ENCODE peak calls at places on chromosome 12, in five cellular contexts. L, U, H, J and F are unnamed samples. For H3K36me3, the result is how much of the 10 kb centered on the place peaks cover.

GRCh38 chr12:124395284-124395752 is 100.4 kb downstream of the RFLNA start:
- DNase-seq in L (no peak), U (no peak), H (no peak), J (no peak), F (peak)

GRCh38 chr12:76311796-76312195 is 36.4 kb downstream of the BBS10 start:
- DNase-seq in L (peak), U (no peak), H (no peak), J (no peak), F (no peak)

GRCh38 chr12:128783129-128783574 is 40.6 kb downstream of the SLC15A4 start:
- DNase-seq in L (peak), U (no peak), H (no peak), J (no peak), F (no peak)

GRCh38 chr12:21666722-21667121 is 9.1 kb upstream of the LDHB start:
- DNase-seq in L (no peak), U (no peak), H (no peak), J (no peak), F (no peak)

GRCh38 chr12:126953365-126953889 is 1313.5 kb upstream of the TMEM132C start:
- DNase-seq in L (no peak), U (no peak), H (no peak), J (no peak), F (peak)

GRCh38 chr12:117072736-117073475 is 26.3 kb downstream of the TESC start:
- DNase-seq in L (no peak), U (no peak), H (no peak), J (no peak), F (no peak)

GRCh38 chr12:85156569-85156968 is 120.4 kb downstream of the LRRIQ1 start:
- DNase-seq in L (no peak), U (no peak), H (no peak), J (no peak), F (no peak)

GRCh38 chr12:47267571-47267970 is 187.8 kb upstream of the AMIGO2 start:
- DNase-seq in L (peak), U (no peak), H (no peak), J (no peak), F (no peak)

GRCh38 chr12:25801621-25802243 is 156.8 kb upstream of the RASSF8 start:
- DNase-seq in L (no peak), U (no peak), H (no peak), J (no peak), F (no peak)

GRCh38 chr12:58455146-58455545 is 465.2 kb downstream of the LRIG3 start:
- DNase-seq in L (peak), U (no peak), H (no peak), J (no peak), F (no peak)

GRCh38 chr12:56413392-56413791 is 35.8 kb downstream of the TIMELESS start:
- DNase-seq in L (no peak), U (no peak), H (no peak), J (no peak), F (peak)
- TF ChIP-seq POLR2A in L (no peak), U (no peak), H (no peak), J (no peak), F (no peak)

GRCh38 chr12:6958609-6959375 is 7.6 kb downstream of the PTPN6 start:
- DNase-seq in L (no peak), U (no peak), H (no peak), J (no peak), F (no peak)

GRCh38 chr12:6961278-6961694 is 9.2 kb downstream of the PHB2 start:
- DNase-seq in L (no peak), U (no peak), H (peak), J (no peak), F (peak)

GRCh38 chr12:6957741-6958608 is 6.8 kb downstream of the PTPN6 start:
- DNase-seq in L (no peak), U (no peak), H (no peak), J (no peak), F (no peak)

GRCh38 chr12:6960291-6961277 is 9.4 kb downstream of the PTPN6 start:
- DNase-seq in L (peak), U (no peak), H (peak), J (no peak), F (no peak)

DNA sequence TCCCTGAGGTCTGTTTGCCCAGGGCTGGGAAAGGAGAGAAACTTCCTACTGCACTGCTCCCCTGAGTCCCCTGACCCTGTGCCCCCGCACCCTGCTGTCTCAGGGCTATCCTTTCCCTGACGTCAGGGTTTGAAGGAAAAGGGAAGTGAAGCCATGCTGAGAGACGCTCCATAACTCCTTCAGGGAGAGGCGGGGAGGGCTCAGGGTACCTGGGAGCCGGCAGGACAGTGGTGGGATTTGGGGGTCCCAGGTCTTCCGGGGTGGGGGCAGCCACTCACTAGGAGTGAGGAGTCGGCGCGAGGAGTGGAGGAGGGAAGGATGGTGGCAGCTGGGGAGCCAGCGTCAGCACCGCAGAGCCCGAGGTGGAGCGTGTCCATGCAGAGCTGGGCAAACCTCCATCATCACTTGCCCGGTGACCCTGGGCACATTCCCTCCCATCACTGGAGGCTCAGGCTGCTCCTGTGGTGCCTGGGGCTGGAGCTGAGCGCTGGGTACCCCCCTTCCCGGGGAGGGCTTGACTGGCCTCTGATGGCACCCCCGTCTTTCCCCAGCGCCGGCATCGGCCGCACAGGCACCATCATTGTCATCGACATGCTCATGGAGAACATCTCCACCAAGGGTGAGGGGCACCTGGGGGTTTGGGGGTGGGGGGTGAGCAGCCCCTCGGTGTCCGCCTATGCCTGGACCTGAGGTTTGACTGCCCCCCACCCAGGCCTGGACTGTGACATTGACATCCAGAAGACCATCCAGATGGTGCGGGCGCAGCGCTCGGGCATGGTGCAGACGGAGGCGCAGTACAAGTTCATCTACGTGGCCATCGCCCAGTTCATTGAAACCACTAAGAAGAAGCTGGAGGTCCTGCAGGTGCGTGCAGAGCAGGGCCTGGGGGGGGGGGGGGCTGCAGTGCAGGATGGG is 8.5 kb downstream of the PTPN6 start:
- DNase-seq in L (no peak), U (no peak), H (no peak), J (no peak), F (no peak)
- H3K36me3 ChIP-seq in L (under half), U (under half), H (under half), J (under half), F (under half)

GRCh38 chr12:9647825-9648700 is 21.4 kb upstream of the CLEC2D start:
- DNase-seq in L (peak), U (peak), H (peak), J (no peak), F (peak)
- TF ChIP-seq POLR2A in L (peak), U (peak), H (peak), J (no peak), F (peak)

GRCh38 chr12:132665794-132666193 is 21.3 kb downstream of the POLE start:
- DNase-seq in L (no peak), U (no peak), H (no peak), J (no peak), F (no peak)
- H3K36me3 ChIP-seq in L (half or more), U (under half), H (half or more), J (half or more), F (under half)

DNA sequence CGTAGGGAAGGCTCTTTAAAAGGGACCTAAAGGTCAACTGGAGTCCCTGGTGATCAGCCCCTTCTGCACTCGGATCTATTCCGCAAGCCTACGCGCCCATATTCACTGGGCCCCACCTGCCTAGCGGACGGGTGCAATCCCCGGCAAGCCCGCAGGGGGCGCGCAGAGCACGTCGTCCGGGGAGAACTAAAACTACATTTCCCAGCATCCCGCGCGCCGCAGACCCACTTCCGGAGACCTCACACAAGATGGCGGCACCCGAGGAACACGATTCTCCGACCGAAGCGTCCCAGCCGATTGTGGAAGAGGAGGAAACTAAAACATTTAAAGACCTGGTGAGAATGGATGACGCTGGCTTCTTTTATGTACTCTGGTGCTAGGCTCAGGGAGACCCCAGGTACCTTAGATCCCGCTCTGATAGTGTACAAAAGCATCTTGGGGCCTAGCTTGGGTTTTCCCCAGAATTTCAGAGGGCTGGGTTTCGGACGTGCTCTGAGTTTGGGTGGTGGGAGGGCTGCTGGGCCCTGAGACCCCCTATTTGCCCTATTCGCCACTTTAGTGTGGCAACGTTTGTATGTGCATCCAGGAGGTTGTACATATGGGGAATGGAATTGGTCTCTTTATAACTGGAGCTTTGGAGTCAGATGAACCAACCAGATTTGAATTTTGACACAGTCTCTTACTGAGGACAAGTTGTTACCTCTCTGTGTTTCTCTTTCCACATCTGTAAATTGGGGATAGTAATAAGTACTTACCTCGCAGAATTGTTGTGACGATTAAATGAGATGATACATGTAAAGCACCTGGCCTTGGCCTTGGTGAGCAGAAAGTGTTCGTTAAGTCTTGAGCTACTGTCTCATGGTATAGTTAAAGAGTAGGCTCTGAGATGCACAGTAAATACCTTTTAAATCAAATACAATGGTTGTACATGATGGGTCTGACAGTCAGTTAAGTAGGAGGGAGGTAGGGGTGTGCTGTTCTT is at the start of gene DDX47:
- DNase-seq in L (peak), U (peak), H (peak), J (peak), F (peak)
- TF ChIP-seq POLR2A in L (peak), U (peak), H (peak), J (peak), F (no peak)